ENCODE peak calls at places on chromosomes 12 and 14, in nine cellular contexts. G is IMR-90, U is A549, S is H1, X is adrenal gland, J is heart left ventricle, D is breast epithelium, O is left ventricle myocardium inferior, B is mammary epithelial cell. I is an unnamed sample.

GRCh38 chr12:49922349-49923034 is 18.8 kb upstream of the FAIM2 start:
- DNase-seq in G (no peak), U (no peak), S (no peak), X (peak; percentile 49), J (no peak), D (no peak), O (peak; percentile 57), B (no peak), I (no peak)

GRCh38 chr14:84254205-84254788 is 1275.6 kb upstream of the FLRT2 start:
- DNase-seq in G (no peak), U (no peak), S (no peak), X (peak; percentile 25), J (no peak), D (no peak), O (no peak), B (no peak), I (no peak)

GRCh38 chr12:62898568-62898967 is 36.4 kb downstream of the PPM1H start:
- DNase-seq in G (no peak), U (no peak), S (no peak), X (no peak), J (no peak), D (no peak), O (no peak), B (peak; percentile 15), I (no peak)

GRCh38 chr12:52452101-52452500 is at the start of gene KRT6B:
- DNase-seq in G (no peak), U (no peak), S (no peak), X (no peak), J (no peak), D (peak; percentile 53), O (no peak), B (peak; percentile 99), I (no peak)

GRCh38 chr12:60107992-60108391 is 512.2 kb downstream of the SLC16A7 start:
- DNase-seq in G (no peak), U (no peak), S (no peak), X (no peak), J (no peak), D (no peak), O (no peak), B (no peak), I (no peak)

GRCh38 chr14:105838591-105839424 is 312.4 kb downstream of the TMEM121 start:
- DNase-seq in G (no peak), U (no peak), S (no peak), X (no peak), J (no peak), D (no peak), O (no peak), B (no peak), I (no peak)

GRCh38 chr14:98203421-98203820 is 1068.6 kb downstream of the BCL11B start:
- DNase-seq in G (no peak), U (no peak), S (no peak), X (no peak), J (no peak), D (no peak), O (no peak), B (no peak), I (no peak)

GRCh38 chr12:131795688-131796410 is 32.3 kb upstream of the MMP17 start:
- DNase-seq in G (no peak), U (no peak), S (peak; percentile 65), X (no peak), J (no peak), D (peak; percentile 28), O (no peak), B (peak; percentile 37), I (no peak)

GRCh38 chr12:25200703-25201102 is 5.7 kb downstream of the ETFRF1 start:
- DNase-seq in G (peak; percentile 77), U (no peak), S (no peak), X (no peak), J (no peak), D (no peak), O (no peak), B (peak; percentile 43), I (no peak)

GRCh38 chr12:48092606-48093005 is 13.3 kb downstream of the SENP1 start:
- DNase-seq in G (peak; percentile 50), U (no peak), S (no peak), X (no peak), J (no peak), D (no peak), O (no peak), B (no peak), I (no peak)

GRCh38 chr12:12506541-12506940 is 56.1 kb downstream of the DUSP16 start:
- DNase-seq in G (peak; percentile 63), U (no peak), S (no peak), X (no peak), J (peak; percentile 32), D (no peak), O (no peak), B (no peak), I (no peak)

GRCh38 chr12:96049096-96049495 is 13.7 kb upstream of the LTA4H start:
- DNase-seq in G (no peak), U (no peak), S (no peak), X (no peak), J (no peak), D (no peak), O (no peak), B (no peak), I (no peak)

GRCh38 chr14:75429562-75429961 is 1.7 kb downstream of the JDP2 start:
- DNase-seq in G (no peak), U (no peak), S (no peak), X (no peak), J (no peak), D (no peak), O (no peak), B (no peak), I (no peak)

GRCh38 chr14:75428230-75429104 is 645 bp downstream of the JDP2 start:
- DNase-seq in G (no peak), U (peak; percentile 46), S (no peak), X (peak; percentile 54), J (peak; percentile 73), D (no peak), O (peak; percentile 63), B (peak; percentile 23), I (no peak)

GRCh38 chr14:75431011-75431410 is 3.2 kb downstream of the JDP2 start:
- DNase-seq in G (no peak), U (no peak), S (no peak), X (no peak), J (no peak), D (no peak), O (no peak), B (no peak), I (no peak)

GRCh38 chr14:75430526-75430925 is 2.7 kb downstream of the JDP2 start:
- DNase-seq in G (peak; percentile 58), U (no peak), S (no peak), X (no peak), J (no peak), D (no peak), O (peak; percentile 38), B (no peak), I (peak; percentile 36)

DNA sequence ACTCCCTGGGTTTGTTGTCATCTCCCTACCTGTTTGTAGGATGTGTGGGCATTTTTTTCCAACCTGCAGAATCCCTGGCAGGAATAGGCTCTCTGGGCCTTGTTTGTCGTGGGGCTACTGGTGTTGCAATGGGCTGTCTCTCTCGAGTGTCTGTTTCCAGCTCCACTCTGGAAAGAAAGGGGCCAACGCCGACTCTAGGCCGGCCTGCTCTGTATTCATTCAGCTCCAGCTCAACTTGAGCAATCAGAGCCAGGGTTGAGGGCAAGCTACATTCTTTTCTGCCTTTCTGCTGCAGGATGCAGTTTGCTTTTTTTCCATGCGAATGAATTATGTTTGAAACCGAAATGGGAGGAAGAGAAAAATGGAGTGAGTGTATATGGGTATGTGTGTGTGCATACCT is 2.3 kb downstream of the JDP2 start:
- DNase-seq in G (peak; percentile 59), U (no peak), S (no peak), X (no peak), J (peak; percentile 52), D (no peak), O (no peak), B (no peak), I (no peak)
- H3K4me1 ChIP-seq in G (peaks cover 29% of the 10 kb centered on the region), U (peaks cover 42% of the 10 kb centered on the region), S (peaks cover 14% of the 10 kb centered on the region), X (peaks cover 46% of the 10 kb centered on the region), J (peaks cover 63% of the 10 kb centered on the region), D (peaks cover 12% of the 10 kb centered on the region), O (peaks cover 87% of the 10 kb centered on the region), B (peaks cover 11% of the 10 kb centered on the region), I (peaks cover 43% of the 10 kb centered on the region)

GRCh38 chr14:62445570-62445969 is 599.7 kb downstream of the KCNH5 start:
- DNase-seq in G (no peak), U (no peak), S (no peak), X (no peak), J (no peak), D (no peak), O (no peak), B (no peak), I (no peak)
- H3K9me3 ChIP-seq in G (peaks cover 8% of the 10 kb centered on the region), U (peaks cover 1% of the 10 kb centered on the region), S (peaks cover 10% of the 10 kb centered on the region), X (no peaks in the 10 kb centered on the region), J (no peaks in the 10 kb centered on the region), D (peaks cover 3% of the 10 kb centered on the region), O (peaks cover 31% of the 10 kb centered on the region), B (peaks cover 1% of the 10 kb centered on the region), I (no peaks in the 10 kb centered on the region)

DNA sequence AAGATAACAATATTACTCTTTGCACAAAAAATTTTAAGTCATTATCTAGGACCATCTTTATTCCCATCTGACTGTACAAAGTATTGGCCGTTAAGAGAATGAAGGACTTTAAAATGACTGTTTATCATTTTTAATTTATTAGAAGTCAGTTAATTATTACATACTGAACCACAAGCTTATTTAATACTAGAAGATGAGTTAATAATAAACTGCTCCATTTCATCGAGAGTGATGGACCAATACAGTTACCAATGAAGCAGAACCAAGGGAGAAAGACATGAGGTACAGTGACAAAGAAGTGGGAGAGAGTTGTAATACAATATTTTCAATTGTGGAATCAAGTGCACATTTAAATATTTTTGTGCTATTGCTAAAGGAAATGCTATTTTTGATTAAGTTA is 83.3 kb downstream of the PTPRO start:
- DNase-seq in G (no peak), U (no peak), S (no peak), X (no peak), J (no peak), D (no peak), O (no peak), B (no peak), I (no peak)
- TF ChIP-seq CTCF in G (no peak), U (no peak), S (no peak), X (no peak), J (no peak), D (no peak), O (no peak), B (no peak), I (no peak)

DNA sequence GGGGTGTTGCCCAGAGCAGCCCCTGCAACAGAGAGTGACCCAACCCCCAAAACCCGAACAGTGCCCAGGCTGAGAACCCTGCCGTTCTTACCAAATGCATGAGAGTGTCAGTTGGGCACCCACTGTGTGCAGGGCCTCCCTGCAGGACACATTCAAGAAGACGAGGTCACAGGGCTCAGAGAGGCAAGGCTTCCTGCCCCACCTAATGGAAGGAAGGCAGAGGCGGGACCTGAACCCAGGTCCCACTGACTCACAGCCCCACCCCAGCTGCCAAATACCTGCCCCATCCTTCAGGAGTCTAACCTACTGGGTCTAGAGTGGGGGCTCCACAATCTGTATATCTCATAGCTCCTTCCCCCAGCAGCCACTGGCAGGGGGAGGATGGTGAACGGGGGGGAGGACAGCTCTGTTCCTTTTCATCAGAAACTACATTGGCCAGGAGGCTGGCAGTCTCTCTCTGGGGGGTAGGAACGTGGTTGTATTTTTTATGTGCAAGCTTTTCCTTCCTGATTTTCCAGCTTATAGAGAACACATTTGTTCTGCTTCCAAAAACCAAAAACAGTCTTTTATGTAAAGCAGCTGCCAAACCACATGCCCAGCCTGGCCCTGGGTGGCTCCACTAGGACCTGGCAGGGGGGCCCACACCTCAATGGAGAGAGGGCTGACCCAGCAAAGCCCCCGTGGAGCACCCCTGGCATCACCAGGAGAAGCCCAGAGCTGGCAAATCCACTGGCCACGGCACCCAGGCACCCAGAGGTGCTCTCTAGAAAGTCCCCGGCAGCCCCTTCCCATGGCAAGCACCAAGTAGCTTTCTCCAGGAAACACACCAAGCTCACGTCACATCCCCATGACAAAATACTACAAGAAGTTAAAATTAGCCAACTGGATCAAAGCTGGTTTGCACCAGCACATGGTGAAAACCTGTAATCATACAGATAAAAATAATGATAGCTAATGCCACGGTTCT is 17.0 kb downstream of the NCOR2 start:
- DNase-seq in G (no peak), U (no peak), S (no peak), X (no peak), J (no peak), D (no peak), O (no peak), B (no peak), I (no peak)
- H3K4me1 ChIP-seq in G (peaks cover 22% of the 10 kb centered on the region), U (peaks cover 23% of the 10 kb centered on the region), S (peaks cover 40% of the 10 kb centered on the region), X (peaks cover 88% of the 10 kb centered on the region), J (peaks cover 86% of the 10 kb centered on the region), D (peaks cover 18% of the 10 kb centered on the region), O (peaks cover 83% of the 10 kb centered on the region), B (peaks cover 12% of the 10 kb centered on the region), I (no peaks in the 10 kb centered on the region)